ENCODE peak calls at places on chromosomes 16 and 17, in seven cellular contexts. H is dorsolateral prefrontal cortex, W is gastrocnemius medialis, F is heart left ventricle, Z is GM23338, D is GM20000, V is GM13976. T is an unnamed sample.

GRCh38 chr17:8056232-8056975 is 17.5 kb downstream of the ALOX15B start:
- DNase-seq in W (peak), V (peak), D (peak), Z (no peak), F (peak), H (no peak), T (peak)

GRCh38 chr16:66266436-66267286 is 99.8 kb upstream of the CDH5 start:
- DNase-seq in Z (peak), W (peak), H (no peak), D (no peak), V (no peak), F (peak), T (no peak)

GRCh38 chr17:11622468-11622867 is 24.2 kb downstream of the DNAH9 start:
- DNase-seq in Z (no peak), F (no peak), D (no peak), V (no peak), W (no peak), H (no peak), T (no peak)

GRCh38 chr17:33038740-33039139 is 47.1 kb downstream of the SPACA3 start:
- DNase-seq in W (no peak), F (peak), Z (peak), H (peak), V (peak), D (no peak), T (no peak)

GRCh38 chr17:57810740-57811632 is 38.9 kb downstream of the MRPS23 start:
- DNase-seq in V (no peak), W (no peak), Z (no peak), D (no peak), F (peak), H (no peak), T (no peak)

GRCh38 chr16:56847173-56847948 is 17.6 kb upstream of the SLC12A3 start:
- DNase-seq in H (no peak), V (no peak), Z (no peak), F (no peak), D (no peak), W (no peak), T (no peak)

GRCh38 chr17:8131844-8132441 is 8.0 kb upstream of the HES7 start:
- DNase-seq in D (no peak), V (no peak), W (no peak), Z (no peak), F (no peak), H (no peak), T (no peak)

GRCh38 chr17:40069751-40070643 is 7.2 kb downstream of the THRA start:
- DNase-seq in H (no peak), F (peak), W (peak), V (no peak), Z (peak), D (peak), T (no peak)

GRCh38 chr17:64129765-64130558 is at the start of gene ERN1:
- DNase-seq in D (peak), F (peak), W (peak), Z (peak), H (peak), V (peak), T (peak)

GRCh38 chr16:85321856-85322271 is 209.6 kb upstream of the CIBAR2 start:
- DNase-seq in F (peak), D (no peak), H (peak), Z (no peak), V (no peak), W (peak), T (no peak)

GRCh38 chr17:41982026-41982989 is 15.7 kb downstream of the CNP start:
- DNase-seq in H (no peak), V (no peak), W (no peak), D (no peak), Z (no peak), F (no peak), T (no peak)

GRCh38 chr17:27586203-27586701 is 44.7 kb upstream of the LGALS9 start:
- DNase-seq in D (no peak), H (no peak), V (no peak), Z (no peak), W (no peak), F (peak), T (no peak)

GRCh38 chr17:27475070-27475673 is 18.9 kb downstream of the KSR1 start:
- DNase-seq in W (no peak), V (no peak), D (no peak), Z (no peak), H (no peak), F (no peak), T (no peak)

GRCh38 chr17:59668816-59669215 is 38.4 kb downstream of the PTRH2 start:
- DNase-seq in D (no peak), W (no peak), H (no peak), Z (no peak), F (no peak), V (no peak), T (no peak)

GRCh38 chr17:75471207-75471606 is 14.8 kb downstream of the TMEM94 start:
- DNase-seq in Z (no peak), H (no peak), V (no peak), D (no peak), F (no peak), W (no peak), T (no peak)

GRCh38 chr17:1074886-1075665 is 78.1 kb downstream of the TIMM22 start:
- DNase-seq in W (no peak), H (no peak), D (no peak), F (peak), V (no peak), Z (no peak), T (no peak)

GRCh38 chr16:58455750-58456149 is 44.2 kb upstream of the NDRG4 start:
- DNase-seq in F (no peak), V (no peak), Z (no peak), W (no peak), D (no peak), H (no peak), T (no peak)

GRCh38 chr17:5381542-5381941 is 37.9 kb downstream of the NUP88 start:
- DNase-seq in V (no peak), H (no peak), Z (no peak), D (no peak), W (no peak), F (no peak), T (no peak)
- TF ChIP-seq CTCF in V (no peak), H (no peak), Z (no peak), D (no peak), W (no peak), F (no peak), T (no peak)

GRCh38 chr17:81906476-81907218 is 4.6 kb downstream of the PCYT2 start:
- DNase-seq in D (no peak), H (no peak), W (no peak), F (no peak), Z (peak), V (no peak), T (no peak)
- TF ChIP-seq CTCF in D (no peak), H (no peak), W (no peak), F (no peak), Z (peak), V (no peak), T (no peak)

GRCh38 chr17:83076930-83077329 is 2.5 kb upstream of the METRNL start:
- DNase-seq in W (no peak), Z (no peak), D (peak), H (no peak), F (no peak), V (peak), T (peak)
- TF ChIP-seq CTCF in W (no peak), Z (peak), D (peak), H (no peak), F (peak), V (peak), T (peak)

DNA sequence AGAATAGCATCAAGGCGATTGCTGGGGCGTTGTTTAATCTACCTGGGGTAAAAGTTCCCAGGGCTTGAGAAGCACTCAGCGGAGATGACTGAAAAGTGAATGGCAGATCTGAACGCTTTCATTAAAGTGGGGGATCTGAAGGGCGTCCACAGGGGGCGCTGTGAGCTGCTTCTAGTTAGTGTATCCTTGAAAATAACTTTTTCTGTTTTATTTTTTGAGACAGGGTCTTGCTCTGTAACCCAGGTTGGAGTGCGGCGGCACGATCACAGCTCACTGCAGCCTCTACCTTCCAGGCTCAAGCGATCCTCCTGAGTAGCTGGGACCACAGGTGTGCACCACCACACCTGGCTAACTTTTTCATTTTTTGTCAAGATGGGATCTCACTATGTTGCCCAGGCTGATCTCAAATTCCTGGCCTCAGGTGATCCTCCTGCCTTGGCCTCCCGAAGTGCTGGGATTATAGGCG is 360.4 kb downstream of the SEC14L1 start:
- DNase-seq in H (no peak), D (no peak), F (peak), W (no peak), V (peak), Z (peak), T (no peak)
- TF ChIP-seq CTCF in H (no peak), D (peak), F (no peak), W (no peak), V (no peak), Z (peak), T (peak)

DNA sequence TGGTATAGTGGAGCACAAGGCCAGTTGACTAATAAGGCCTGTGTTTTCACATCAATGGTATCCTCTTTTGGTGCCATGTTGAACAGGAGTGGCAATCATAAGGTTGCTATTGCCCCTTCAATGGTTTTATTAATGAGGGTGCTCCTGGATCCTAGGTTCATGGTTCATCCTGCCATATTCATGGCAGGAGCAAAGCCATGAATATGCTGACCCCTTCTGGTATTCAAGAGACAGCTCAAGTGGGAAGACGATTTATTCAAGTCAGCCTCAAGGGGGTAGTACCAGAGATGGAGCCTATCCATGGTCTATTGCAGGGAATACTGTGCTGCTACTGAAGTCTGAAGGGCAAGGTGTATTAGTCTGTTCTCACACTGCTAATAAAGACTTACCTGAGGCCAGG is 2.6 kb downstream of the ABCA9 start:
- DNase-seq in V (no peak), D (no peak), H (no peak), Z (peak), F (no peak), W (no peak), T (no peak)
- TF ChIP-seq CTCF in V (no peak), D (no peak), H (no peak), Z (peak), F (no peak), W (no peak), T (no peak)

T was measured in GM10248.